ENCODE peak calls at places on chromosome 7, in five cellular contexts. T is heart right ventricle; G is psoas muscle; K is CD8-positive, alpha-beta T cell; F is IMR-90. R is an unnamed sample. For H3K36me3, the result is how much of the 10 kb centered on the place peaks cover.

GRCh38 chr7:1460757-1461639 is 1.7 kb upstream of the MICALL2 start:
- DNase-seq in T (peak), G (peak), K (no peak), F (peak), R (no peak)

GRCh38 chr7:54544356-54545240 is 2.4 kb downstream of the VSTM2A start:
- DNase-seq in T (no peak), G (no peak), K (no peak), F (no peak), R (no peak)

GRCh38 chr7:4748267-4748666 is 27.2 kb upstream of the AP5Z1 start:
- DNase-seq in T (no peak), G (no peak), K (no peak), F (no peak), R (no peak)

GRCh38 chr7:93910076-93910994 is 4.0 kb downstream of the GNGT1 start:
- DNase-seq in T (no peak), G (no peak), K (no peak), F (peak), R (no peak)

GRCh38 chr7:130814753-130815152 is 80.7 kb upstream of the KLF14 start:
- DNase-seq in T (no peak), G (no peak), K (no peak), F (peak), R (no peak)

GRCh38 chr7:157559596-157560257 is 222.9 kb downstream of the DNAJB6 start:
- DNase-seq in T (no peak), G (no peak), K (no peak), F (no peak), R (no peak)

GRCh38 chr7:48255046-48255445 is 83.8 kb downstream of the ABCA13 start:
- DNase-seq in T (no peak), G (no peak), K (no peak), F (peak), R (no peak)

GRCh38 chr7:130493275-130493868 is 1.5 kb downstream of the MEST start:
- DNase-seq in T (no peak), G (no peak), K (no peak), F (peak), R (no peak)

GRCh38 chr7:92802398-92802797 is 34.0 kb downstream of the CDK6 start:
- DNase-seq in T (no peak), G (no peak), K (no peak), F (no peak), R (no peak)

GRCh38 chr7:74396993-74397392 is 56.7 kb upstream of the GTF2IRD1 start:
- DNase-seq in T (no peak), G (no peak), K (no peak), F (no peak), R (no peak)

GRCh38 chr7:120060283-120060682 is 212.7 kb upstream of the KCND2 start:
- DNase-seq in T (no peak), G (no peak), K (no peak), F (peak), R (no peak)

GRCh38 chr7:99473315-99473596 is 566 bp downstream of the ZNF789 start:
- DNase-seq in T (no peak), G (no peak), K (no peak), F (peak), R (no peak)

GRCh38 chr7:100684534-100685042 is 9.5 kb downstream of the GIGYF1 start:
- DNase-seq in T (no peak), G (no peak), K (no peak), F (no peak), R (no peak)

GRCh38 chr7:157043745-157044144 is 33.3 kb upstream of the MNX1 start:
- DNase-seq in T (no peak), G (peak), K (no peak), F (peak), R (no peak)

GRCh38 chr7:148698397-148699023 is at the start of gene CUL1:
- DNase-seq in T (peak), G (peak), K (peak), F (peak), R (peak)

GRCh38 chr7:43481905-43482678 is 100.8 kb upstream of the STK17A start:
- DNase-seq in T (no peak), G (no peak), K (no peak), F (peak), R (no peak)

GRCh38 chr7:96669812-96670211 is 39.8 kb downstream of the SEM1 start:
- DNase-seq in T (no peak), G (no peak), K (no peak), F (no peak), R (no peak)

GRCh38 chr7:74026406-74027123 is 1.4 kb upstream of the ELN start:
- DNase-seq in T (peak), G (peak), K (peak), F (peak), R (peak)

GRCh38 chr7:84251183-84251845 is 56.7 kb upstream of the SEMA3A start:
- DNase-seq in T (no peak), G (no peak), K (no peak), F (peak), R (no peak)

GRCh38 chr7:1539346-1540321 is 9.1 kb downstream of the MAFK start:
- DNase-seq in T (peak), G (peak), K (no peak), F (peak), R (no peak)

GRCh38 chr7:100691676-100692577 is 2.1 kb downstream of the GIGYF1 start:
- DNase-seq in T (peak), G (peak), K (peak), F (peak), R (no peak)

GRCh38 chr7:5586279-5586962 is 162.8 kb upstream of the TNRC18 start:
- DNase-seq in T (no peak), G (no peak), K (no peak), F (no peak), R (no peak)

GRCh38 chr7:36794689-36795088 is 70.4 kb upstream of the AOAH start:
- DNase-seq in T (no peak), G (no peak), K (no peak), F (no peak), R (no peak)

GRCh38 chr7:142711722-142712616 is 37.3 kb upstream of the PRSS1 start:
- DNase-seq in T (no peak), G (no peak), K (peak), F (peak), R (no peak)

GRCh38 chr7:111030358-111030735 is 60.6 kb upstream of the LRRN3 start:
- DNase-seq in T (no peak), G (no peak), K (no peak), F (no peak), R (no peak)

GRCh38 chr7:140425718-140426117 is 21.9 kb downstream of the RAB19 start:
- DNase-seq in T (no peak), G (no peak), K (no peak), F (no peak), R (no peak)

GRCh38 chr7:128155100-128155763 is 85.8 kb upstream of the LEP start:
- DNase-seq in T (no peak), G (no peak), K (no peak), F (no peak), R (no peak)

GRCh38 chr7:146119016-146119415 is 2.4 kb downstream of the CNTNAP2 start:
- DNase-seq in T (no peak), G (no peak), K (no peak), F (no peak), R (no peak)

GRCh38 chr7:47228386-47229014 is 353.4 kb downstream of the TNS3 start:
- DNase-seq in T (no peak), G (no peak), K (no peak), F (no peak), R (no peak)

GRCh38 chr7:127997226-127997922 is 33.9 kb downstream of the LRRC4 start:
- DNase-seq in T (no peak), G (no peak), K (no peak), F (peak), R (no peak)

GRCh38 chr7:1354661-1355567 is 104.4 kb downstream of the MICALL2 start:
- DNase-seq in T (no peak), G (no peak), K (no peak), F (no peak), R (no peak)

GRCh38 chr7:151884276-151885201 is 7.6 kb upstream of the PRKAG2 start:
- DNase-seq in T (no peak), G (no peak), K (no peak), F (no peak), R (no peak)

GRCh38 chr7:55552320-55553086 is 19.8 kb downstream of the VOPP1 start:
- DNase-seq in T (no peak), G (peak), K (no peak), F (peak), R (peak)

GRCh38 chr7:95794917-95795515 is 22.7 kb downstream of the DYNC1I1 start:
- DNase-seq in T (no peak), G (no peak), K (no peak), F (peak), R (no peak)

GRCh38 chr7:138097064-138097741 is 20.9 kb downstream of the AKR1D1 start:
- DNase-seq in T (no peak), G (no peak), K (no peak), F (no peak), R (no peak)

GRCh38 chr7:87202208-87202607 is 17.3 kb downstream of the TMEM243 start:
- DNase-seq in T (no peak), G (no peak), K (no peak), F (no peak), R (no peak)

GRCh38 chr7:130143986-130144618 is 61.1 kb downstream of the TMEM209 start:
- DNase-seq in T (no peak), G (no peak), K (no peak), F (no peak), R (no peak)

GRCh38 chr7:80630611-80631010 is 7.8 kb upstream of the CD36 start:
- DNase-seq in T (no peak), G (no peak), K (no peak), F (peak), R (no peak)

DNA sequence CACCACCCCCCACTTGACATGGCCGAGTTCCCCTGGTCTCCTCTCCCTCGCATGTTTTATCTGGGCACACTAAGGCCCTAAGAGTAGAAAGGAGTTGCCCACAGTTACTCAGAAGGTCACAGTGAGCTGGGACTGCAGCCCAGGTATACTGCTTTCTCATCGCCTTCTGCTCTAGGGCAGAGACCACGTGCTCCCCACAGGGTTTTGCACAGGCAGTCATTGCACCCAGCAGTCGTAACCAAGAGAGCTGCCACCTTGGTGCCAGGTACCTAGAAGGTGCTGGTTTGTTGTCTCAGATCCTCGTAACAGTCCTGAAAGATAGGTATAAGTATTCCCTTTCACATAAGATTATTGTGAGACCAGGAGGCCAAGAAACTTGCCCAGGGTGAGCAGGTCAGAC is 1.8 kb downstream of the MINDY4 start:
- DNase-seq in T (no peak), G (no peak), K (no peak), F (no peak), R (no peak)
- H3K4me3 ChIP-seq in T (no peak), G (no peak), K (no peak), F (no peak), R (no peak)

GRCh38 chr7:113625494-113626102 is 293.2 kb downstream of the PPP1R3A start:
- DNase-seq in T (no peak), G (no peak), K (no peak), F (no peak), R (no peak)

GRCh38 chr7:113622796-113623195 is 296.0 kb downstream of the PPP1R3A start:
- DNase-seq in T (no peak), G (no peak), K (no peak), F (no peak), R (no peak)
- H3K36me3 ChIP-seq in T (under half), G (under half), K (under half), F (under half), R (under half)

GRCh38 chr7:150388709-150389531 is 9.8 kb downstream of the ZNF775 start:
- DNase-seq in T (peak), G (peak), K (no peak), F (peak), R (no peak)

GRCh38 chr7:150388306-150388705 is 9.2 kb downstream of the ZNF775 start:
- DNase-seq in T (no peak), G (no peak), K (no peak), F (no peak), R (no peak)

GRCh38 chr7:150389532-150389816 is 10.3 kb downstream of the ZNF775 start:
- DNase-seq in T (no peak), G (no peak), K (no peak), F (peak), R (no peak)

GRCh38 chr7:150393325-150393724 is 14.2 kb downstream of the ZNF775 start:
- DNase-seq in T (no peak), G (no peak), K (no peak), F (no peak), R (no peak)

GRCh38 chr7:150390206-150390605 is 11.1 kb downstream of the ZNF775 start:
- DNase-seq in T (no peak), G (no peak), K (no peak), F (peak), R (no peak)
- H3K4me3 ChIP-seq in T (no peak), G (no peak), K (no peak), F (no peak), R (no peak)

GRCh38 chr7:77575187-77575586 is 38.1 kb downstream of the PTPN12 start:
- DNase-seq in T (no peak), G (no peak), K (no peak), F (no peak), R (no peak)

GRCh38 chr7:77569514-77570232 is 32.6 kb downstream of the PTPN12 start:
- DNase-seq in T (no peak), G (no peak), K (no peak), F (peak), R (no peak)

GRCh38 chr7:77576856-77577255 is 39.8 kb downstream of the PTPN12 start:
- DNase-seq in T (no peak), G (no peak), K (no peak), F (no peak), R (no peak)

GRCh38 chr7:77570330-77571011 is 33.4 kb downstream of the PTPN12 start:
- DNase-seq in T (no peak), G (no peak), K (no peak), F (peak), R (no peak)

GRCh38 chr7:77571791-77572190 is 34.7 kb downstream of the PTPN12 start:
- DNase-seq in T (no peak), G (no peak), K (no peak), F (no peak), R (no peak)
- H3K36me3 ChIP-seq in T (under half), G (under half), K (under half), F (under half), R (under half)

DNA sequence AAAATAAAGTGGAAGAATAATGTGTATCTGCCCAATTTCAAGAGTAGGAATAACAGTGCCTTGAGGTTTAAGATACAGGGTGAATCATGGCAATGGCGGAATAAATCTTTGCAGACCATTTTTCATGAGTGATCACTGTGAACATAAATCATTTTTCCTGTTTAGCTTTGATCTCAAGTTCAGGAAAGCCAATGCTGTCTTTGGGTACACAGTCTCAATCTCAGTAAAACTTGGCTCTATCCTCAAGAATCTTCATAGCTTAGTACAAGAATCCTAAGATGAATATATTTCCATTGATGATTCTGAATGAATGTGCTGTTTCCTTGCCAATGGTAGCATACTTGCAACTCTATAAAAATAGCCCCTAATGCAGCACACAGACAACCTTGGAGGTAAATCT is 6.8 kb downstream of the NAMPT start:
- DNase-seq in T (no peak), G (no peak), K (no peak), F (no peak), R (no peak)
- H3K4me3 ChIP-seq in T (no peak), G (no peak), K (no peak), F (no peak), R (no peak)

DNA sequence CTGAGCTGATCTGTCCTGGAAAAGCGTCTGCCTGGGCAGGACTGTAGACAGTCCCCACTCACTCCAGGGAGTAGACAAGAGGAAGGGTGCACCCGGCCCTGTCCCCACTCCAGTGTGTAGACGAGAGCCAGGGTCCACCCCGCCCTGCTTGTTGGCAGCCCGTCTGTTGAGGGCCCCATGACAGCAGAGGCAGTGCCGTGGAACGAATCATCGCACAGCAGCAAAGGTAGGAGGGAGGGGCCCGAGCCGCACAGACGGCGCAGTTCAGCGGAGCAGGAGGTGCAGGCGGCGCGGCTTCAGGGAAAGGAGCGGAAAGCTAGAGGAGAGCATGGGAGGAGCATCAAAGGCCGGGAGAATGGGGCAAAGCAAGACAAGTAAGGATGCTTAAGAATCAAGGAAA is 93.0 kb downstream of the DYNC2I1 start:
- DNase-seq in T (no peak), G (no peak), K (no peak), F (no peak), R (no peak)
- H3K36me3 ChIP-seq in T (under half), G (under half), K (under half), F (under half), R (under half)

GRCh38 chr7:25854059-25854458 is 297.9 kb upstream of the NFE2L3 start:
- DNase-seq in T (no peak), G (no peak), K (no peak), F (no peak), R (no peak)

GRCh38 chr7:25850730-25851129 is 301.3 kb upstream of the NFE2L3 start:
- DNase-seq in T (no peak), G (no peak), K (no peak), F (no peak), R (no peak)

GRCh38 chr7:25852995-25853713 is 298.8 kb upstream of the NFE2L3 start:
- DNase-seq in T (no peak), G (no peak), K (no peak), F (no peak), R (no peak)

GRCh38 chr7:25851332-25852248 is 300.4 kb upstream of the NFE2L3 start:
- DNase-seq in T (peak), G (peak), K (peak), F (peak), R (peak)

DNA sequence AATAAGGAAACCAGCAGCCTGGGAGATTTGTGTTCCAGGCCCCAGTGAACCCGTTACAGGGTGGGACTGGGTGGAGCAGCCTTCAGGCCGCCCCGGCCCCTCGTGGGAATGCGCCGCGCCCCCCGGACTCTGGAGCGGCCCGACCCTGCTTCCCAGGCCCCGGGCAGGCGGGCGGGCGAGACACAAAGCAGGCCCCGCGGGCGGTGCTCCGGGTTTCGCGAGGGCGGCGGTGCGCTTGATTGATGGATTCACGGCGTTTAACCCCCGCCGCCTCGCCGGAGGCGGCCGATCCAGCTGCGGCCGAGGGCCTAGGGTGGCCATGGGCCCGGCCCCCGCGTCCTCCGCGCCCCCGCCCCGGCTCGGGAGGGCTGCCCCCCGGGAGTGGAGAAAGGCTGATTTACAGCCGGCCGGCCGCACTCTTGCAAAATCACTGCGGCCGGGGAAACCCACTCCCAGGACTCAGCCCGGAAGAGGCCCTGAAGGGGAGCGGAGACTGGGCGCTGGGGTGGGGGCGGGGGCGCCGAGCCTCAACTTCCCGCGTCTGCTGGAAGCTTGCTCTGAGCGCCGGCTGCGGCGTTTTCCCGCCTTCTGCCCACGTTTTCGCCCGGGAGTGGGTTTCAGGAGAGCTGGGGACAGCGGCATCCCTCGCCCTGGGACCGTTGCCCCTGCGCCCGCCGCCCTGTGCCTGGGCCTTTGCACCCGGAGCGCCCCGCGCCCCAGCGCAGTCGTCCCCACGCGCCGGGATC is 299.6 kb upstream of the NFE2L3 start:
- DNase-seq in T (peak), G (peak), K (no peak), F (no peak), R (no peak)
- H3K4me3 ChIP-seq in T (peak), G (peak), K (no peak), F (no peak), R (peak)

GRCh38 chr7:76343294-76343930 is 15.4 kb downstream of the YWHAG start:
- DNase-seq in T (no peak), G (no peak), K (no peak), F (peak), R (no peak)
- H3K36me3 ChIP-seq in T (under half), G (under half), K (under half), F (under half), R (under half)

GRCh38 chr7:105691692-105692564 is 110.6 kb upstream of the EFCAB10 start:
- DNase-seq in T (peak), G (peak), K (peak), F (peak), R (no peak)
- H3K4me3 ChIP-seq in T (peak), G (peak), K (peak), F (peak), R (peak)